ENCODE peak calls at places on chromosomes 11 and 22, in ten cellular contexts. G is activated CD4-positive, CD25-positive, alpha-beta regulatory T cell; J is NCI-H345; V is B cell; X is adrenal gland; Z is HFF-Myc; Y is cardiac fibroblast; H is H9; A is IMR-90; R is HCT116. Q is an unnamed sample.

GRCh38 chr11:12088047-12088481 is 22.3 kb upstream of the MICAL2 start:
- DNase-seq in G (no peak), J (no peak), V (no peak), X (no peak), Z (peak), Y (peak), H (no peak), A (peak), R (no peak), Q (peak)

GRCh38 chr11:96107143-96107829 is 183.4 kb upstream of the MTMR2 start:
- DNase-seq in G (no peak), J (no peak), V (no peak), X (no peak), Z (no peak), Y (no peak), H (no peak), A (no peak), R (no peak), Q (no peak)

GRCh38 chr11:46564459-46564858 is 29.4 kb downstream of the AMBRA1 start:
- DNase-seq in G (no peak), J (no peak), V (no peak), X (no peak), Z (no peak), Y (no peak), H (no peak), A (peak), R (no peak), Q (no peak)

GRCh38 chr11:46701078-46701654 is 335 bp downstream of the ZNF408 start:
- DNase-seq in G (no peak), J (no peak), V (peak), X (no peak), Z (no peak), Y (no peak), H (no peak), A (no peak), R (no peak), Q (no peak)

GRCh38 chr11:117940736-117941135 is 11.5 kb upstream of the TMPRSS13 start:
- DNase-seq in G (no peak), J (no peak), V (no peak), X (no peak), Z (no peak), Y (no peak), H (no peak), A (no peak), R (no peak), Q (no peak)

GRCh38 chr11:22512457-22512856 is 113.2 kb downstream of the FANCF start:
- DNase-seq in G (no peak), J (no peak), V (no peak), X (no peak), Z (no peak), Y (no peak), H (no peak), A (no peak), R (no peak), Q (no peak)

GRCh38 chr11:86923993-86924766 is 31.0 kb downstream of the FZD4 start:
- DNase-seq in G (no peak), J (no peak), V (no peak), X (no peak), Z (no peak), Y (peak), H (peak), A (no peak), R (no peak), Q (peak)

GRCh38 chr11:1866226-1866625 is 13.3 kb downstream of the LSP1 start:
- DNase-seq in G (no peak), J (no peak), V (no peak), X (peak), Z (no peak), Y (no peak), H (no peak), A (no peak), R (no peak), Q (no peak)

GRCh38 chr11:130859896-130860295 is 56.4 kb downstream of the SNX19 start:
- DNase-seq in G (no peak), J (no peak), V (no peak), X (no peak), Z (no peak), Y (peak), H (no peak), A (no peak), R (no peak), Q (no peak)

GRCh38 chr11:47176328-47177228 is at the start of gene ARFGAP2:
- DNase-seq in G (peak), J (peak), V (peak), X (peak), Z (peak), Y (peak), H (peak), A (peak), R (peak), Q (peak)

GRCh38 chr11:69268911-69269310 is 25.0 kb upstream of the MYEOV start:
- DNase-seq in G (no peak), J (no peak), V (no peak), X (no peak), Z (no peak), Y (no peak), H (no peak), A (no peak), R (no peak), Q (no peak)

GRCh38 chr22:37304595-37305343 is 22.5 kb downstream of the CYTH4 start:
- DNase-seq in G (no peak), J (no peak), V (no peak), X (peak), Z (no peak), Y (peak), H (no peak), A (peak), R (no peak), Q (no peak)

GRCh38 chr11:65047581-65048422 is 6.8 kb downstream of the SAC3D1 start:
- DNase-seq in G (peak), J (no peak), V (peak), X (no peak), Z (no peak), Y (peak), H (peak), A (no peak), R (no peak), Q (no peak)

GRCh38 chr11:113505541-113506375 is 30.6 kb upstream of the DRD2 start:
- DNase-seq in G (no peak), J (peak), V (no peak), X (no peak), Z (peak), Y (peak), H (peak), A (peak), R (peak), Q (peak)

GRCh38 chr11:98365185-98365584 is 655.6 kb upstream of the CNTN5 start:
- DNase-seq in G (no peak), J (no peak), V (no peak), X (no peak), Z (no peak), Y (no peak), H (no peak), A (no peak), R (no peak), Q (no peak)

GRCh38 chr11:45879803-45880685 is 5.4 kb upstream of the MAPK8IP1 start:
- DNase-seq in G (no peak), J (no peak), V (no peak), X (peak), Z (no peak), Y (no peak), H (no peak), A (peak), R (no peak), Q (no peak)

GRCh38 chr11:70297341-70297740 is 26.9 kb downstream of the PPFIA1 start:
- DNase-seq in G (no peak), J (no peak), V (no peak), X (no peak), Z (no peak), Y (no peak), H (no peak), A (peak), R (no peak), Q (no peak)

GRCh38 chr22:20748820-20749428 is 25.0 kb upstream of the SERPIND1 start:
- DNase-seq in G (no peak), J (no peak), V (peak), X (no peak), Z (no peak), Y (no peak), H (no peak), A (peak), R (no peak), Q (no peak)

GRCh38 chr22:40958329-40958728 is 7.2 kb downstream of the RBX1 start:
- DNase-seq in G (no peak), J (no peak), V (no peak), X (no peak), Z (no peak), Y (no peak), H (no peak), A (no peak), R (no peak), Q (no peak)

GRCh38 chr11:121341609-121342008 is 49.0 kb downstream of the SC5D start:
- DNase-seq in G (no peak), J (no peak), V (no peak), X (no peak), Z (no peak), Y (no peak), H (no peak), A (no peak), R (no peak), Q (no peak)

GRCh38 chr22:29039148-29039547 is 22.5 kb downstream of the C22orf31 start:
- DNase-seq in G (no peak), J (no peak), V (no peak), X (no peak), Z (no peak), Y (no peak), H (no peak), A (no peak), R (no peak), Q (no peak)

GRCh38 chr11:67670316-67671210 is 3.9 kb downstream of the ALDH3B2 start:
- DNase-seq in G (no peak), J (no peak), V (no peak), X (no peak), Z (no peak), Y (no peak), H (peak), A (no peak), R (no peak), Q (no peak)

GRCh38 chr11:60899977-60900376 is 6.4 kb downstream of the PRPF19 start:
- DNase-seq in G (no peak), J (no peak), V (no peak), X (no peak), Z (no peak), Y (no peak), H (no peak), A (no peak), R (no peak), Q (no peak)

GRCh38 chr22:37601540-37602442 is 6.8 kb upstream of the GGA1 start:
- DNase-seq in G (no peak), J (no peak), V (no peak), X (peak), Z (no peak), Y (peak), H (peak), A (peak), R (peak), Q (peak)

GRCh38 chr11:76839326-76839725 is 21.4 kb upstream of the ACER3 start:
- DNase-seq in G (no peak), J (no peak), V (no peak), X (no peak), Z (no peak), Y (no peak), H (no peak), A (no peak), R (peak), Q (no peak)

GRCh38 chr11:104891135-104891534 is 7.1 kb downstream of the CASP12 start:
- DNase-seq in G (no peak), J (no peak), V (no peak), X (no peak), Z (peak), Y (no peak), H (no peak), A (peak), R (no peak), Q (no peak)

GRCh38 chr11:120820040-120820439 is 203.9 kb upstream of the TBCEL start:
- DNase-seq in G (no peak), J (no peak), V (no peak), X (no peak), Z (no peak), Y (no peak), H (no peak), A (no peak), R (no peak), Q (no peak)